ENCODE peak calls at places on chromosomes 6 and 20, in six cellular contexts. One of them, this sample, is unnamed.

GRCh38 chr6:113128020-113128419 is 729.1 kb upstream of the MARCKS start:
- DNase-seq in K562: no peak
- DNase-seq in GM12878: no peak
- DNase-seq in HepG2: no peak
- DNase-seq in GM12891: no peak
- DNase-seq in H1: no peak
- DNase-seq in this sample: no peak

GRCh38 chr20:56716806-56717205 is 87.7 kb downstream of the TFAP2C start:
- DNase-seq in K562: no peak
- DNase-seq in GM12878: no peak
- DNase-seq in HepG2: no peak
- DNase-seq in GM12891: no peak
- DNase-seq in H1: no peak
- DNase-seq in this sample: no peak

GRCh38 chr6:117600008-117600743 is 2.1 kb downstream of the GOPC start:
- DNase-seq in K562: peak
- DNase-seq in GM12878: no peak
- DNase-seq in HepG2: no peak
- DNase-seq in GM12891: no peak
- DNase-seq in H1: no peak
- DNase-seq in this sample: no peak

GRCh38 chr20:24421071-24421470 is 48.4 kb upstream of the SYNDIG1 start:
- DNase-seq in K562: no peak
- DNase-seq in GM12878: no peak
- DNase-seq in HepG2: no peak
- DNase-seq in GM12891: no peak
- DNase-seq in H1: no peak
- DNase-seq in this sample: no peak

GRCh38 chr6:3615391-3616380 is 135.8 kb downstream of the PXDC1 start:
- DNase-seq in K562: no peak
- DNase-seq in GM12878: no peak
- DNase-seq in HepG2: no peak
- DNase-seq in GM12891: no peak
- DNase-seq in H1: no peak
- DNase-seq in this sample: no peak

GRCh38 chr6:68640506-68640875 is 5.4 kb downstream of the ADGRB3 start:
- DNase-seq in K562: no peak
- DNase-seq in GM12878: no peak
- DNase-seq in HepG2: no peak
- DNase-seq in GM12891: no peak
- DNase-seq in H1: no peak
- DNase-seq in this sample: no peak

GRCh38 chr20:3808141-3808479 is 12.0 kb downstream of the CDC25B start:
- DNase-seq in K562: no peak
- DNase-seq in GM12878: no peak
- DNase-seq in HepG2: peak
- DNase-seq in GM12891: no peak
- DNase-seq in H1: no peak
- DNase-seq in this sample: no peak

GRCh38 chr6:73234732-73235131 is 9.4 kb upstream of the KHDC1L start:
- DNase-seq in K562: no peak
- DNase-seq in GM12878: no peak
- DNase-seq in HepG2: no peak
- DNase-seq in GM12891: no peak
- DNase-seq in H1: no peak
- DNase-seq in this sample: no peak

GRCh38 chr6:88780714-88781389 is 182.6 kb downstream of the RNGTT start:
- DNase-seq in K562: peak
- DNase-seq in GM12878: peak
- DNase-seq in HepG2: peak
- DNase-seq in GM12891: no peak
- DNase-seq in H1: peak
- DNase-seq in this sample: no peak

GRCh38 chr20:42041000-42041565 is 422.9 kb upstream of the CHD6 start:
- DNase-seq in K562: peak
- DNase-seq in GM12878: no peak
- DNase-seq in HepG2: no peak
- DNase-seq in GM12891: no peak
- DNase-seq in H1: no peak
- DNase-seq in this sample: no peak

GRCh38 chr6:84466521-84466920 is 239.1 kb upstream of the CEP162 start:
- DNase-seq in K562: peak
- DNase-seq in GM12878: no peak
- DNase-seq in HepG2: no peak
- DNase-seq in GM12891: no peak
- DNase-seq in H1: no peak
- DNase-seq in this sample: no peak

GRCh38 chr6:161228911-161229591 is 44.8 kb downstream of the AGPAT4 start:
- DNase-seq in K562: peak
- DNase-seq in GM12878: no peak
- DNase-seq in HepG2: no peak
- DNase-seq in GM12891: no peak
- DNase-seq in H1: no peak
- DNase-seq in this sample: no peak

GRCh38 chr6:153167907-153168306 is 36.8 kb upstream of the RGS17 start:
- DNase-seq in K562: no peak
- DNase-seq in GM12878: no peak
- DNase-seq in HepG2: no peak
- DNase-seq in GM12891: no peak
- DNase-seq in H1: no peak
- DNase-seq in this sample: no peak

GRCh38 chr6:153162172-153162571 is 31.1 kb upstream of the RGS17 start:
- DNase-seq in K562: no peak
- DNase-seq in GM12878: no peak
- DNase-seq in HepG2: no peak
- DNase-seq in GM12891: no peak
- DNase-seq in H1: no peak
- DNase-seq in this sample: no peak

GRCh38 chr6:153170511-153170910 is 39.4 kb upstream of the RGS17 start:
- DNase-seq in K562: no peak
- DNase-seq in GM12878: no peak
- DNase-seq in HepG2: no peak
- DNase-seq in GM12891: no peak
- DNase-seq in H1: no peak
- DNase-seq in this sample: no peak

GRCh38 chr6:153162646-153163045 is 31.6 kb upstream of the RGS17 start:
- DNase-seq in K562: no peak
- DNase-seq in GM12878: no peak
- DNase-seq in HepG2: no peak
- DNase-seq in GM12891: no peak
- DNase-seq in H1: no peak
- DNase-seq in this sample: no peak

GRCh38 chr6:153167026-153167891 is 36.2 kb upstream of the RGS17 start:
- DNase-seq in K562: no peak
- DNase-seq in GM12878: no peak
- DNase-seq in HepG2: peak
- DNase-seq in GM12891: no peak
- DNase-seq in H1: no peak
- DNase-seq in this sample: no peak
- TF ChIP-seq TAF1 in K562: no peak
- TF ChIP-seq TAF1 in GM12878: no peak
- TF ChIP-seq TAF1 in HepG2: no peak
- TF ChIP-seq TAF1 in GM12891: no peak
- TF ChIP-seq TAF1 in H1: no peak
- TF ChIP-seq TAF1 in this sample: no peak

GRCh38 chr6:154733610-154734379 is 579 bp downstream of the SCAF8 start:
- DNase-seq in K562: peak
- DNase-seq in GM12878: peak
- DNase-seq in HepG2: peak
- DNase-seq in GM12891: peak
- DNase-seq in H1: peak
- DNase-seq in this sample: peak
- TF ChIP-seq POLR2A in K562: peak
- TF ChIP-seq POLR2A in GM12878: peak
- TF ChIP-seq POLR2A in HepG2: peak
- TF ChIP-seq POLR2A in GM12891: no peak
- TF ChIP-seq POLR2A in H1: peak
- TF ChIP-seq POLR2A in this sample: no peak

GRCh38 chr20:50027611-50028105 is 44.9 kb downstream of the SNAI1 start:
- DNase-seq in K562: no peak
- DNase-seq in GM12878: no peak
- DNase-seq in HepG2: no peak
- DNase-seq in GM12891: no peak
- DNase-seq in H1: no peak
- DNase-seq in this sample: no peak
- TF ChIP-seq POLR2AphosphoS5 in K562: no peak
- TF ChIP-seq POLR2AphosphoS5 in GM12878: no peak
- TF ChIP-seq POLR2AphosphoS5 in HepG2: no peak
- TF ChIP-seq POLR2AphosphoS5 in GM12891: no peak
- TF ChIP-seq POLR2AphosphoS5 in H1: no peak
- TF ChIP-seq POLR2AphosphoS5 in this sample: no peak

DNA sequence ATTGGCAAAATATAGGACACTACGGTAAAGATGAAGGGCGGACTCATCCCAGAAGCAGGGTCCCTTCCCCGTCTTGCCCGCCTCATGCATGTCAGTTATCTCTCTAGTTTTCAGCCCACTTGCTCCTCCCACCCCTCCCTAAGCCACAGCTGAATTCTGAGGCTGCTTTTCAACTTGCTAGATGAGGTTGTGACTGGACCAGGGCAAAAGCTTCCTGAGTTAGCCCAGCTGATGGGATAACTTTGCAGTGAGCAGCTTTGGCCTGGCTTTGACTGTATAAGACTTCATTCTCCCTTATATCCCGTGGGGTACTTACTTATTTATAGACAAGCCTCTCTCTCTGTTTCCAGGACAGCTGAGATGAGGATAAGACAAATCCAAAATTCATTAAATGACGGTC is 23.2 kb downstream of the GHRH start:
- DNase-seq in K562: no peak
- DNase-seq in GM12878: no peak
- DNase-seq in HepG2: no peak
- DNase-seq in GM12891: no peak
- DNase-seq in H1: no peak
- DNase-seq in this sample: no peak
- TF ChIP-seq TAF1 in K562: no peak
- TF ChIP-seq TAF1 in GM12878: no peak
- TF ChIP-seq TAF1 in HepG2: no peak
- TF ChIP-seq TAF1 in GM12891: no peak
- TF ChIP-seq TAF1 in H1: no peak
- TF ChIP-seq TAF1 in this sample: no peak

DNA sequence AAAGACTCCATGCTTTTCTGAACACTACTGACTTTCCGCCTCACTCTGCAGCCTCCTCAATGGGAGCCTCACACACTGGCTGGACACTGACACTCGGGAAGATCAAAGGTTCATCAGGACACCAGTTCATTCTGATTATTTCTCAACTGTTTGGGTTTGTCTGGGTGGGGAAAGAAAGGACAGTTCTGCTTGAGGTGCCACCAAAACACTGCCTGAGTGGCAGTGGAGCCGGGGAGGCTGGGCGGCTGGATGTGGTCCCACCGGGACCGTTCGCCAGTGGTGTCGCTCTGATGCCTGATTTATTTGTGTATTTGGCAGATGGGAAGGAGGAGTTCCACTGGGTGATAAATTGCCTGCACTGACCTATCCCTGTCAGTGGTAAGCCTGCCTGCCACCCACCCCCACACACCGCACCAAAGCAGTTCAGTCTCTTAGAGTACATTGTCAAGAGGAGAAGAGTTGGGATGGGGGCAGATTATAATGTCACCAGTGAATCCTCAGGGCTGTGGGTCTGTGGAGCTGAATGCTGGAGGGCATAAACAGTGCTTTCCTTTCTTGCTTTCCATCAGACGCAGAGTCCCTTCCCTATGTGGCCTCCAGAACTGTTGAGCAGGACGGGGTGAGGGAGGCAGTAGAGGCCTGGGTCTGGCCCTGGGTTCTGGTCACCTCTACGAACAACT is 49.8 kb downstream of the EDN1 start:
- DNase-seq in K562: no peak
- DNase-seq in GM12878: no peak
- DNase-seq in HepG2: peak
- DNase-seq in GM12891: no peak
- DNase-seq in H1: no peak
- DNase-seq in this sample: no peak
- TF ChIP-seq POLR2A in K562: no peak
- TF ChIP-seq POLR2A in GM12878: no peak
- TF ChIP-seq POLR2A in HepG2: no peak
- TF ChIP-seq POLR2A in GM12891: no peak
- TF ChIP-seq POLR2A in H1: no peak
- TF ChIP-seq POLR2A in this sample: no peak

GRCh38 chr6:87700729-87701675 is 1.0 kb downstream of the AKIRIN2 start:
- DNase-seq in K562: peak
- DNase-seq in GM12878: peak
- DNase-seq in HepG2: peak
- DNase-seq in GM12891: no peak
- DNase-seq in H1: peak
- DNase-seq in this sample: no peak
- TF ChIP-seq POLR2AphosphoS5 in K562: peak
- TF ChIP-seq POLR2AphosphoS5 in GM12878: peak
- TF ChIP-seq POLR2AphosphoS5 in HepG2: no peak
- TF ChIP-seq POLR2AphosphoS5 in GM12891: peak
- TF ChIP-seq POLR2AphosphoS5 in H1: no peak
- TF ChIP-seq POLR2AphosphoS5 in this sample: peak

GRCh38 chr20:17503501-17504325 is 27.5 kb downstream of the BFSP1 start:
- DNase-seq in K562: no peak
- DNase-seq in GM12878: no peak
- DNase-seq in HepG2: no peak
- DNase-seq in GM12891: no peak
- DNase-seq in H1: no peak
- DNase-seq in this sample: no peak
- TF ChIP-seq TAF1 in K562: no peak
- TF ChIP-seq TAF1 in GM12878: no peak
- TF ChIP-seq TAF1 in HepG2: no peak
- TF ChIP-seq TAF1 in GM12891: no peak
- TF ChIP-seq TAF1 in H1: no peak
- TF ChIP-seq TAF1 in this sample: no peak